ENCODE peak calls at places on chromosomes 1 and 21, in eight cellular contexts. Z, L, E, X, T, M, I and D are unnamed samples.

GRCh38 chr1:86499987-86500593 is 31.4 kb downstream of the CLCA1 start:
- DNase-seq in Z (no peak), L (no peak), E (no peak), X (no peak), T (peak; percentile 15), M (no peak), I (peak; percentile 90), D (peak; percentile 48)

GRCh38 chr1:61641578-61642336 is 83.2 kb downstream of the TM2D1 start:
- DNase-seq in Z (peak; percentile 48), L (peak; percentile 84), E (peak; percentile 42), X (peak; percentile 69), T (peak; percentile 57), M (peak; percentile 24), I (peak; percentile 88), D (peak; percentile 62)

GRCh38 chr1:48448932-48449331 is 23.1 kb downstream of the SPATA6 start:
- DNase-seq in Z (no peak), L (no peak), E (no peak), X (no peak), T (no peak), M (no peak), I (no peak), D (no peak)

GRCh38 chr1:118388341-118388740 is 203.3 kb upstream of the SPAG17 start:
- DNase-seq in Z (no peak), L (no peak), E (no peak), X (no peak), T (no peak), M (no peak), I (peak; percentile 10), D (no peak)

GRCh38 chr1:244361764-244362473 is 89.8 kb downstream of the ADSS2 start:
- DNase-seq in Z (no peak), L (no peak), E (no peak), X (no peak), T (peak; percentile 41), M (no peak), I (peak; percentile 60), D (peak; percentile 81)

GRCh38 chr1:245923215-245923614 is 583.9 kb downstream of the SMYD3 start:
- DNase-seq in Z (no peak), L (no peak), E (no peak), X (no peak), T (no peak), M (no peak), I (no peak), D (no peak)

GRCh38 chr1:94384485-94385353 is 33.5 kb upstream of the ABCD3 start:
- DNase-seq in Z (peak; percentile 61), L (no peak), E (peak; percentile 14), X (peak; percentile 33), T (peak; percentile 14), M (no peak), I (no peak), D (peak; percentile 58)

GRCh38 chr21:33121715-33122475 is 52.0 kb downstream of the OLIG1 start:
- DNase-seq in Z (no peak), L (no peak), E (no peak), X (no peak), T (peak; percentile 55), M (peak; percentile 12), I (peak; percentile 12), D (no peak)

GRCh38 chr1:157403203-157403602 is 149.1 kb downstream of the FCRL5 start:
- DNase-seq in Z (peak; percentile 25), L (no peak), E (no peak), X (no peak), T (peak; percentile 9), M (peak; percentile 23), I (peak; percentile 14), D (no peak)

GRCh38 chr1:212461916-212462660 is 29.4 kb downstream of the NENF start:
- DNase-seq in Z (no peak), L (no peak), E (no peak), X (no peak), T (no peak), M (no peak), I (no peak), D (no peak)

GRCh38 chr1:237901284-237901870 is 10.7 kb upstream of the ZP4 start:
- DNase-seq in Z (no peak), L (no peak), E (no peak), X (no peak), T (peak; percentile 44), M (peak; percentile 48), I (no peak), D (peak; percentile 1)

GRCh38 chr1:30284226-30284625 is 439.2 kb downstream of the MATN1 start:
- DNase-seq in Z (no peak), L (no peak), E (no peak), X (no peak), T (no peak), M (no peak), I (no peak), D (no peak)

GRCh38 chr1:226125831-226126230 is 60.7 kb downstream of the ACBD3 start:
- DNase-seq in Z (no peak), L (peak; percentile 33), E (no peak), X (no peak), T (no peak), M (no peak), I (no peak), D (no peak)

GRCh38 chr1:43868741-43869067 is 64.9 kb upstream of the ARTN start:
- DNase-seq in Z (no peak), L (no peak), E (no peak), X (no peak), T (no peak), M (no peak), I (peak; percentile 20), D (peak; percentile 95)

GRCh38 chr21:28396421-28396820 is 596.3 kb downstream of the LTN1 start:
- DNase-seq in Z (no peak), L (peak; percentile 26), E (no peak), X (no peak), T (no peak), M (peak; percentile 64), I (no peak), D (no peak)

GRCh38 chr1:226370144-226370923 is 37.6 kb downstream of the PARP1 start:
- DNase-seq in Z (no peak), L (no peak), E (no peak), X (no peak), T (no peak), M (no peak), I (no peak), D (no peak)

GRCh38 chr1:2381741-2382620 is 9.4 kb downstream of the MORN1 start:
- DNase-seq in Z (peak; percentile 83), L (peak; percentile 92), E (peak; percentile 55), X (peak; percentile 82), T (peak; percentile 67), M (peak; percentile 55), I (peak; percentile 91), D (peak; percentile 82)

GRCh38 chr1:41439234-41439633 is 45.2 kb downstream of the EDN2 start:
- DNase-seq in Z (no peak), L (no peak), E (no peak), X (no peak), T (no peak), M (no peak), I (no peak), D (no peak)

GRCh38 chr1:166843322-166843721 is 4.0 kb downstream of the POGK start:
- DNase-seq in Z (no peak), L (no peak), E (no peak), X (no peak), T (no peak), M (no peak), I (no peak), D (no peak)
- H3K4me3 ChIP-seq in Z (no peak overlapping the region), L (no peak overlapping the region), E (no peak overlapping the region), X (no peak overlapping the region), T (no peak overlapping the region), M (no peak overlapping the region), I (no peak overlapping the region), D (no peak overlapping the region)

GRCh38 chr21:44911384-44912157 is 9.1 kb downstream of the ITGB2 start:
- DNase-seq in Z (peak; percentile 78), L (peak; percentile 98), E (peak; percentile 77), X (peak; percentile 90), T (peak; percentile 56), M (peak; percentile 69), I (no peak), D (no peak)

GRCh38 chr21:44914176-44914874 is 6.4 kb downstream of the ITGB2 start:
- DNase-seq in Z (peak; percentile 54), L (no peak), E (peak; percentile 43), X (peak; percentile 51), T (no peak), M (no peak), I (no peak), D (no peak)

GRCh38 chr21:44911066-44911383 is 9.7 kb downstream of the ITGB2 start:
- DNase-seq in Z (no peak), L (no peak), E (no peak), X (no peak), T (no peak), M (no peak), I (no peak), D (no peak)

GRCh38 chr21:44912158-44912473 is 8.6 kb downstream of the ITGB2 start:
- DNase-seq in Z (no peak), L (no peak), E (no peak), X (no peak), T (no peak), M (no peak), I (no peak), D (no peak)

DNA sequence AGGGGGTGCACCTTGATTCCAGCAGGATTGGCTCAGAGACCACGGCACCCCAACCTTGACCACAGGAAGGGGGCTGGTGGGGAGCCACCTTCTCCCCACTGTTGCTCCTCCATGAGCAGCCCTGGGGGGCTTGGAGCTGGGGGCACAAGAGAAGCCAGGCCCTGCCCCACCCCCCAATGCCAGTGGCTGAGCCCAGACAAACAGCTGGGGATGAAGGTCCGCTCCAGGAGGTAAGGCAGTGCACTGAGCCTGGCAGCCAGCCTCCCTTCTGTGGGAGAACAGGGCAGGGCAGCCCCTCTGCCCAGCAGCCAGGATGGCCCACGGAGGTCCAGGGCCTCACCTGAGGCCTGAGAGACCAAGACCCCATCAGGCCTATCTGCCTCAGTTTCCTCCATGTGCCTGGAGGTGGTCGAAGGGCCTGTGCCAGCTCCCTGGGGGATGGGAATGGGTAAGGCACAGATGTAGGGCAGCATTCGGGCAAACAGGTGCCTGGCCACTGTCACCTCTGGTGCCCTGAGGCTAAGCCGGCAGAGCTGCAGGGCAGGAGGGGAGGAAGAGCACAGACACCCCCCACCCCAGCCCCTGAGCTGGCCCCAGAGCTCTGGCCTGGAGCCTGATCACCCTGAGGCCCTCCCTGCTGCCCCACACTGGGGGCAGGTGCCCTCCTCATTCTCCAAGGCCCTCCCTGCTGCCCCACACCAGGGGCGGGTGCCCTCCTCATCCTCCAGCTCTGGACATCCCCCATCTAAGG is 7.1 kb downstream of the ITGB2 start:
- DNase-seq in Z (no peak), L (no peak), E (no peak), X (no peak), T (no peak), M (no peak), I (no peak), D (no peak)
- H3K4me1 ChIP-seq in Z (no peaks in the 10 kb centered on the region), L (peaks cover 16% of the 10 kb centered on the region), E (peaks cover 88% of the 10 kb centered on the region), X (peaks cover 28% of the 10 kb centered on the region), T (peaks cover 49% of the 10 kb centered on the region), M (peaks cover 27% of the 10 kb centered on the region), I (peaks cover 5% of the 10 kb centered on the region), D (peaks cover 3% of the 10 kb centered on the region)

GRCh38 chr21:25428537-25428936 is 178.7 kb downstream of the MRPL39 start:
- DNase-seq in Z (no peak), L (no peak), E (no peak), X (no peak), T (no peak), M (peak; percentile 7), I (no peak), D (no peak)
- H3K9me3 ChIP-seq in Z (peaks cover 2% of the 10 kb centered on the region), L (no peaks in the 10 kb centered on the region), E (no peaks in the 10 kb centered on the region), X (no peaks in the 10 kb centered on the region), T (no peaks in the 10 kb centered on the region), M (peaks cover 10% of the 10 kb centered on the region), I (peaks cover 3% of the 10 kb centered on the region), D (no peaks in the 10 kb centered on the region)

GRCh38 chr1:117076648-117077047 is 16.5 kb downstream of the TTF2 start:
- DNase-seq in Z (no peak), L (no peak), E (no peak), X (no peak), T (no peak), M (peak; percentile 5), I (no peak), D (no peak)
- H3K4me3 ChIP-seq in Z (no peak overlapping the region), L (no peak overlapping the region), E (no peak overlapping the region), X (no peak overlapping the region), T (no peak overlapping the region), M (no peak overlapping the region), I (no peak overlapping the region), D (no peak overlapping the region)